ENCODE peak calls at places on chromosomes 2 and 18, in five cellular contexts. W, U, M, L and J are unnamed samples.

GRCh38 chr2:168002021-168002553 is 245.3 kb downstream of the STK39 start:
- DNase-seq in M (peak), U (no peak), W (no peak), L (no peak), J (no peak)

GRCh38 chr2:25855065-25855464 is 23.2 kb downstream of the ASXL2 start:
- DNase-seq in M (no peak), U (no peak), L (no peak), W (no peak), J (no peak)

GRCh38 chr18:42706029-42706608 is 409.4 kb downstream of the RIT2 start:
- DNase-seq in L (no peak), M (no peak), W (no peak), U (no peak), J (no peak)

GRCh38 chr2:39996653-39997080 is 217.6 kb upstream of the THUMPD2 start:
- DNase-seq in L (no peak), M (peak), U (no peak), W (peak), J (no peak)

GRCh38 chr2:28274911-28275685 is 117.6 kb upstream of the FOSL2 start:
- DNase-seq in U (peak), M (no peak), L (no peak), W (peak), J (no peak)

GRCh38 chr2:237863102-237863511 is 3.7 kb downstream of the RAMP1 start:
- DNase-seq in M (no peak), L (no peak), W (no peak), U (no peak), J (no peak)

GRCh38 chr2:69192176-69192945 is 179.4 kb downstream of the ANTXR1 start:
- DNase-seq in W (no peak), M (no peak), U (peak), L (no peak), J (no peak)

GRCh38 chr18:22172594-22173049 is 3.2 kb downstream of the GATA6 start:
- DNase-seq in M (no peak), W (no peak), U (no peak), L (no peak), J (no peak)

GRCh38 chr2:28457237-28457636 is 38.6 kb upstream of the PLB1 start:
- DNase-seq in L (no peak), W (no peak), M (no peak), U (no peak), J (no peak)

GRCh38 chr18:43830905-43831304 is 553.6 kb upstream of the SYT4 start:
- DNase-seq in W (no peak), U (no peak), M (no peak), L (no peak), J (no peak)